ENCODE peak calls at places on chromosomes 11 and 22, in six cellular contexts. One of them, this sample, is unnamed.
A peak's percentile ranks its signal among the peaks of the same experiment; 100 is the strongest.

GRCh38 chr11:129694538-129694937 is 121.1 kb upstream of the TMEM45B start:
- DNase-seq in substantia nigra: no peak
- DNase-seq in T follicular helper cell: no peak
- DNase-seq in NCI-H774: no peak
- DNase-seq in hypothalamus: no peak
- DNase-seq in cerebellum: no peak
- DNase-seq in this sample: no peak

GRCh38 chr22:26702906-26703830 is 45.8 kb downstream of the MIAT start:
- DNase-seq in hypothalamus: no peak
- DNase-seq in cerebellum: no peak
- DNase-seq in substantia nigra: no peak
- DNase-seq in NCI-H774: no peak
- DNase-seq in T follicular helper cell: no peak
- DNase-seq in this sample: no peak

GRCh38 chr11:120215634-120216033 is 4.8 kb downstream of the OAF start:
- DNase-seq in T follicular helper cell: no peak
- DNase-seq in substantia nigra: no peak
- DNase-seq in NCI-H774: no peak
- DNase-seq in cerebellum: no peak
- DNase-seq in hypothalamus: no peak
- DNase-seq in this sample: no peak

GRCh38 chr22:43845981-43846380 is 16.3 kb downstream of the SULT4A1 start:
- DNase-seq in cerebellum: no peak
- DNase-seq in NCI-H774: no peak
- DNase-seq in substantia nigra: no peak
- DNase-seq in hypothalamus: no peak
- DNase-seq in T follicular helper cell: no peak
- DNase-seq in this sample: no peak

GRCh38 chr11:43376065-43376464 is 17.3 kb downstream of the TTC17 start:
- DNase-seq in cerebellum: no peak
- DNase-seq in T follicular helper cell: no peak
- DNase-seq in hypothalamus: no peak
- DNase-seq in substantia nigra: no peak
- DNase-seq in NCI-H774: no peak
- DNase-seq in this sample: no peak

GRCh38 chr22:36156515-36157419 is 3.8 kb downstream of the APOL3 start:
- DNase-seq in T follicular helper cell: peak; percentile 61
- DNase-seq in substantia nigra: peak; percentile 47
- DNase-seq in cerebellum: no peak
- DNase-seq in NCI-H774: no peak
- DNase-seq in hypothalamus: peak; percentile 28
- DNase-seq in this sample: peak; percentile 49

GRCh38 chr11:11230802-11231562 is 122.1 kb downstream of the CSNK2A3 start:
- DNase-seq in T follicular helper cell: no peak
- DNase-seq in hypothalamus: no peak
- DNase-seq in NCI-H774: peak; percentile 35
- DNase-seq in substantia nigra: no peak
- DNase-seq in cerebellum: peak; percentile 13
- DNase-seq in this sample: no peak

GRCh38 chr11:126607374-126607773 is 251.9 kb downstream of the ST3GAL4 start:
- DNase-seq in hypothalamus: peak; percentile 31
- DNase-seq in NCI-H774: peak; percentile 69
- DNase-seq in substantia nigra: peak; percentile 45
- DNase-seq in cerebellum: peak; percentile 11
- DNase-seq in T follicular helper cell: no peak
- DNase-seq in this sample: peak; percentile 59

GRCh38 chr11:99781074-99781473 is 760.3 kb downstream of the CNTN5 start:
- DNase-seq in T follicular helper cell: no peak
- DNase-seq in hypothalamus: no peak
- DNase-seq in cerebellum: no peak
- DNase-seq in substantia nigra: no peak
- DNase-seq in NCI-H774: no peak
- DNase-seq in this sample: no peak

GRCh38 chr11:25244126-25244525 is 747.3 kb downstream of the LUZP2 start:
- DNase-seq in substantia nigra: no peak
- DNase-seq in T follicular helper cell: no peak
- DNase-seq in NCI-H774: no peak
- DNase-seq in cerebellum: no peak
- DNase-seq in hypothalamus: no peak
- DNase-seq in this sample: no peak

GRCh38 chr11:131904756-131905155 is 534.3 kb downstream of the NTM start:
- DNase-seq in substantia nigra: no peak
- DNase-seq in hypothalamus: no peak
- DNase-seq in cerebellum: peak; percentile 61
- DNase-seq in T follicular helper cell: no peak
- DNase-seq in NCI-H774: no peak
- DNase-seq in this sample: no peak

GRCh38 chr11:86736303-86737143 is 63.8 kb upstream of the PRSS23 start:
- DNase-seq in T follicular helper cell: no peak
- DNase-seq in NCI-H774: no peak
- DNase-seq in substantia nigra: no peak
- DNase-seq in hypothalamus: no peak
- DNase-seq in cerebellum: no peak
- DNase-seq in this sample: no peak

GRCh38 chr11:112481893-112482292 is 221.2 kb upstream of the PLET1 start:
- DNase-seq in substantia nigra: no peak
- DNase-seq in NCI-H774: no peak
- DNase-seq in hypothalamus: no peak
- DNase-seq in cerebellum: no peak
- DNase-seq in T follicular helper cell: no peak
- DNase-seq in this sample: no peak

GRCh38 chr11:112797653-112798293 is 163.4 kb upstream of the NCAM1 start:
- DNase-seq in cerebellum: no peak
- DNase-seq in hypothalamus: peak; percentile 18
- DNase-seq in NCI-H774: peak; percentile 68
- DNase-seq in substantia nigra: peak; percentile 47
- DNase-seq in T follicular helper cell: no peak
- DNase-seq in this sample: peak; percentile 41

GRCh38 chr11:18731949-18732821 is 6.2 kb upstream of the IGSF22 start:
- DNase-seq in hypothalamus: no peak
- DNase-seq in NCI-H774: no peak
- DNase-seq in T follicular helper cell: peak; percentile 49
- DNase-seq in substantia nigra: peak; percentile 60
- DNase-seq in cerebellum: peak; percentile 56
- DNase-seq in this sample: peak; percentile 17

GRCh38 chr11:64619811-64620285 is 28.8 kb downstream of the SLC22A12 start:
- DNase-seq in cerebellum: no peak
- DNase-seq in NCI-H774: no peak
- DNase-seq in T follicular helper cell: no peak
- DNase-seq in substantia nigra: no peak
- DNase-seq in hypothalamus: no peak
- DNase-seq in this sample: no peak

GRCh38 chr11:122107566-122107965 is 8.4 kb downstream of the BLID start:
- DNase-seq in T follicular helper cell: no peak
- DNase-seq in substantia nigra: no peak
- DNase-seq in NCI-H774: no peak
- DNase-seq in hypothalamus: no peak
- DNase-seq in cerebellum: no peak
- DNase-seq in this sample: no peak